ENCODE peak calls at places on chromosomes 5 and 9, in seven cellular contexts. One of them, this sample, is unnamed.

GRCh38 chr5:155728857-155729683 is 597.9 kb upstream of the SGCD start:
- DNase-seq in HCT116: no peak
- DNase-seq in mammary epithelial cell: peak
- DNase-seq in IMR-90: no peak
- DNase-seq in GM23338: peak
- DNase-seq in HepG2: no peak
- DNase-seq in PC-3: no peak
- DNase-seq in this sample: peak

GRCh38 chr5:133319244-133319643 is 267.4 kb downstream of the HSPA4 start:
- DNase-seq in HCT116: no peak
- DNase-seq in mammary epithelial cell: peak
- DNase-seq in IMR-90: no peak
- DNase-seq in GM23338: no peak
- DNase-seq in HepG2: no peak
- DNase-seq in PC-3: no peak
- DNase-seq in this sample: no peak

GRCh38 chr5:32195265-32195664 is 21.1 kb upstream of the GOLPH3 start:
- DNase-seq in HCT116: no peak
- DNase-seq in mammary epithelial cell: no peak
- DNase-seq in IMR-90: no peak
- DNase-seq in GM23338: no peak
- DNase-seq in HepG2: no peak
- DNase-seq in PC-3: no peak
- DNase-seq in this sample: no peak

GRCh38 chr5:142149363-142149762 is 40.8 kb downstream of the NDFIP1 start:
- DNase-seq in HCT116: no peak
- DNase-seq in mammary epithelial cell: no peak
- DNase-seq in IMR-90: no peak
- DNase-seq in GM23338: no peak
- DNase-seq in HepG2: no peak
- DNase-seq in PC-3: no peak
- DNase-seq in this sample: no peak

GRCh38 chr5:9601055-9601739 is 29.0 kb downstream of the TAS2R1 start:
- DNase-seq in HCT116: no peak
- DNase-seq in mammary epithelial cell: no peak
- DNase-seq in IMR-90: no peak
- DNase-seq in GM23338: peak
- DNase-seq in HepG2: no peak
- DNase-seq in PC-3: no peak
- DNase-seq in this sample: no peak

GRCh38 chr5:57412010-57412409 is 70.6 kb downstream of the ACTBL2 start:
- DNase-seq in HCT116: no peak
- DNase-seq in mammary epithelial cell: peak
- DNase-seq in IMR-90: peak
- DNase-seq in GM23338: no peak
- DNase-seq in HepG2: no peak
- DNase-seq in PC-3: peak
- DNase-seq in this sample: peak

GRCh38 chr5:130795037-130795436 is 370.0 kb downstream of the HINT1 start:
- DNase-seq in HCT116: no peak
- DNase-seq in mammary epithelial cell: peak
- DNase-seq in IMR-90: no peak
- DNase-seq in GM23338: no peak
- DNase-seq in HepG2: no peak
- DNase-seq in PC-3: peak
- DNase-seq in this sample: no peak

GRCh38 chr5:390571-391491 is 52.1 kb upstream of the EXOC3 start:
- DNase-seq in HCT116: no peak
- DNase-seq in mammary epithelial cell: no peak
- DNase-seq in IMR-90: no peak
- DNase-seq in GM23338: no peak
- DNase-seq in HepG2: no peak
- DNase-seq in PC-3: peak
- DNase-seq in this sample: no peak

GRCh38 chr5:73039082-73039481 is 81.3 kb upstream of the TMEM171 start:
- DNase-seq in HCT116: no peak
- DNase-seq in mammary epithelial cell: no peak
- DNase-seq in IMR-90: peak
- DNase-seq in GM23338: peak
- DNase-seq in HepG2: no peak
- DNase-seq in PC-3: peak
- DNase-seq in this sample: peak

GRCh38 chr9:137691648-137692357 is 73.0 kb downstream of the EHMT1 start:
- DNase-seq in HCT116: no peak
- DNase-seq in mammary epithelial cell: no peak
- DNase-seq in IMR-90: no peak
- DNase-seq in GM23338: no peak
- DNase-seq in HepG2: no peak
- DNase-seq in PC-3: no peak
- DNase-seq in this sample: no peak

GRCh38 chr9:107480386-107480789 is 9.2 kb downstream of the KLF4 start:
- DNase-seq in HCT116: no peak
- DNase-seq in mammary epithelial cell: peak
- DNase-seq in IMR-90: peak
- DNase-seq in GM23338: no peak
- DNase-seq in HepG2: no peak
- DNase-seq in PC-3: peak
- DNase-seq in this sample: peak

GRCh38 chr5:154194348-154195329 is 4.1 kb downstream of the GALNT10 start:
- DNase-seq in HCT116: no peak
- DNase-seq in mammary epithelial cell: peak
- DNase-seq in IMR-90: peak
- DNase-seq in GM23338: peak
- DNase-seq in HepG2: no peak
- DNase-seq in PC-3: peak
- DNase-seq in this sample: peak

GRCh38 chr5:13783731-13784130 is 160.8 kb downstream of the DNAH5 start:
- DNase-seq in HCT116: no peak
- DNase-seq in mammary epithelial cell: no peak
- DNase-seq in IMR-90: no peak
- DNase-seq in GM23338: peak
- DNase-seq in HepG2: no peak
- DNase-seq in PC-3: no peak
- DNase-seq in this sample: peak

GRCh38 chr5:126106032-126106431 is 317.2 kb upstream of the GRAMD2B start:
- DNase-seq in HCT116: no peak
- DNase-seq in mammary epithelial cell: peak
- DNase-seq in IMR-90: no peak
- DNase-seq in GM23338: no peak
- DNase-seq in HepG2: no peak
- DNase-seq in PC-3: peak
- DNase-seq in this sample: peak

GRCh38 chr9:127813739-127814226 is 11.1 kb downstream of the FPGS start:
- DNase-seq in HCT116: no peak
- DNase-seq in mammary epithelial cell: no peak
- DNase-seq in IMR-90: no peak
- DNase-seq in GM23338: no peak
- DNase-seq in HepG2: peak
- DNase-seq in PC-3: no peak
- DNase-seq in this sample: no peak

GRCh38 chr5:177189965-177190364 is 56.4 kb downstream of the NSD1 start:
- DNase-seq in HCT116: no peak
- DNase-seq in mammary epithelial cell: no peak
- DNase-seq in IMR-90: no peak
- DNase-seq in GM23338: no peak
- DNase-seq in HepG2: no peak
- DNase-seq in PC-3: no peak
- DNase-seq in this sample: no peak

GRCh38 chr9:37943329-37944265 is 39.7 kb upstream of the SLC25A51 start:
- DNase-seq in HCT116: peak
- DNase-seq in mammary epithelial cell: peak
- DNase-seq in IMR-90: peak
- DNase-seq in GM23338: peak
- DNase-seq in HepG2: no peak
- DNase-seq in PC-3: peak
- DNase-seq in this sample: peak

GRCh38 chr9:77085416-77085815 is 66.0 kb downstream of the FOXB2 start:
- DNase-seq in HCT116: no peak
- DNase-seq in mammary epithelial cell: peak
- DNase-seq in IMR-90: no peak
- DNase-seq in GM23338: no peak
- DNase-seq in HepG2: no peak
- DNase-seq in PC-3: peak
- DNase-seq in this sample: peak

GRCh38 chr9:38363589-38363925 is 28.9 kb upstream of the ALDH1B1 start:
- DNase-seq in HCT116: no peak
- DNase-seq in mammary epithelial cell: no peak
- DNase-seq in IMR-90: no peak
- DNase-seq in GM23338: no peak
- DNase-seq in HepG2: no peak
- DNase-seq in PC-3: no peak
- DNase-seq in this sample: no peak

GRCh38 chr5:151740958-151741373 is 17.5 kb downstream of the ATOX1 start:
- DNase-seq in HCT116: no peak
- DNase-seq in mammary epithelial cell: peak
- DNase-seq in IMR-90: peak
- DNase-seq in GM23338: no peak
- DNase-seq in HepG2: no peak
- DNase-seq in PC-3: peak
- DNase-seq in this sample: peak
- H3K4me2 ChIP-seq in HCT116: peak
- H3K4me2 ChIP-seq in mammary epithelial cell: peak
- H3K4me2 ChIP-seq in IMR-90: peak
- H3K4me2 ChIP-seq in GM23338: no peak
- H3K4me2 ChIP-seq in HepG2: no peak
- H3K4me2 ChIP-seq in PC-3: peak
- H3K4me2 ChIP-seq in this sample: peak

GRCh38 chr5:3197699-3198098 is 397.9 kb upstream of the IRX1 start:
- DNase-seq in HCT116: no peak
- DNase-seq in mammary epithelial cell: no peak
- DNase-seq in IMR-90: no peak
- DNase-seq in GM23338: peak
- DNase-seq in HepG2: no peak
- DNase-seq in PC-3: no peak
- DNase-seq in this sample: no peak
- H2AFZ ChIP-seq in HCT116: no peak
- H2AFZ ChIP-seq in mammary epithelial cell: no peak
- H2AFZ ChIP-seq in IMR-90: no peak
- H2AFZ ChIP-seq in GM23338: peak
- H2AFZ ChIP-seq in HepG2: no peak
- H2AFZ ChIP-seq in PC-3: no peak
- H2AFZ ChIP-seq in this sample: no peak

GRCh38 chr5:96870094-96871021 is 5.9 kb upstream of the ERAP2 start:
- DNase-seq in HCT116: no peak
- DNase-seq in mammary epithelial cell: peak
- DNase-seq in IMR-90: no peak
- DNase-seq in GM23338: no peak
- DNase-seq in HepG2: no peak
- DNase-seq in PC-3: peak
- DNase-seq in this sample: no peak
- H3K4me2 ChIP-seq in HCT116: no peak
- H3K4me2 ChIP-seq in mammary epithelial cell: peak
- H3K4me2 ChIP-seq in IMR-90: no peak
- H3K4me2 ChIP-seq in GM23338: no peak
- H3K4me2 ChIP-seq in HepG2: no peak
- H3K4me2 ChIP-seq in PC-3: no peak
- H3K4me2 ChIP-seq in this sample: no peak

DNA sequence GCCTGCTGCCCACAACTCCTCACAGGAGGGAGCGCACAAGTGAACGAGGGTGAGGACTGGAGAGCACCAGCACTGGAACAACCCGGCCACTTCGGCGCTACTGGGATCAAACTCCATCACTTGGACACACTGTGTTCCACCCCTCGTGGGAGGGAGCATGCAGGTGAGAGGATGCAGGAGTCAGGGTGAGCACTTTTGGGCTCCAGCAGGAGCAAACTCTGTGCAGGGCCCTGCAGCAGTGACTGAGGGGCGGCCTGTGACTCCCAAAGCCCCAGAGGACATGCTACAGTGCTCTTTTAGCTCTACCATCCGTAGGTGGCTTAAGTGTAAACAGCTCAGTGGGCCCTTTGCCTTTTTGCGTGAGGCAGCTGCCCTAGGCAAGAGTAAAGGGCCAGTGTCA is 4.4 kb upstream of the MOCS2 start:
- DNase-seq in HCT116: no peak
- DNase-seq in mammary epithelial cell: no peak
- DNase-seq in IMR-90: no peak
- DNase-seq in GM23338: no peak
- DNase-seq in HepG2: no peak
- DNase-seq in PC-3: no peak
- DNase-seq in this sample: no peak
- H2AFZ ChIP-seq in HCT116: no peak
- H2AFZ ChIP-seq in mammary epithelial cell: no peak
- H2AFZ ChIP-seq in IMR-90: no peak
- H2AFZ ChIP-seq in GM23338: peak
- H2AFZ ChIP-seq in HepG2: no peak
- H2AFZ ChIP-seq in PC-3: no peak
- H2AFZ ChIP-seq in this sample: no peak

DNA sequence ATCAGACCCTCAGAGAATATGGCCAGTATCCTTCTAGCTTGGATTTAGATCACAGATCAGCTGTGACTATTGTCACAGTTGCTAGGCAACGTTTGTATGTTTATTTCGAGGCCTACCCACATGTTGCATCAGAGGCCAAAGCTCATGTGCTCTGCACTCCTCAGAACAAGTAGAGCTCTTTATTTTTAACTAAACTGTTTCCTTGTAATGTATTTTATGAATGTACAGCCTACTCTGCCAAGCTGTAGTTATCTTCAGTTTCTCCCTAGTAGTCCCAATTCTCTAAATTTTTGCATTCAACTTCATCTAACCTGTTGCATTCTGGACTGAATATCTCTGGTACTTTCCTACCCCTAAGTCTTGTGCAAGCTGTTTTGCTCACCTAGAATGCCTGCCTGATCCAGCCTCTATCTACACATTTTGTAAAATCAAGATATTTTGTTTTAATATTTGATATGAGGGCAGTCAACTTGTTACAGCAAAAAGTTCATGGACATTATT is 52.8 kb downstream of the CAST start:
- DNase-seq in HCT116: peak
- DNase-seq in mammary epithelial cell: peak
- DNase-seq in IMR-90: peak
- DNase-seq in GM23338: peak
- DNase-seq in HepG2: peak
- DNase-seq in PC-3: peak
- DNase-seq in this sample: peak
- H3K4me2 ChIP-seq in HCT116: no peak
- H3K4me2 ChIP-seq in mammary epithelial cell: no peak
- H3K4me2 ChIP-seq in IMR-90: peak
- H3K4me2 ChIP-seq in GM23338: no peak
- H3K4me2 ChIP-seq in HepG2: peak
- H3K4me2 ChIP-seq in PC-3: no peak
- H3K4me2 ChIP-seq in this sample: peak

GRCh38 chr5:10762178-10762775 is 1.2 kb upstream of the DAP start:
- DNase-seq in HCT116: no peak
- DNase-seq in mammary epithelial cell: no peak
- DNase-seq in IMR-90: no peak
- DNase-seq in GM23338: no peak
- DNase-seq in HepG2: no peak
- DNase-seq in PC-3: peak
- DNase-seq in this sample: no peak
- H2AFZ ChIP-seq in HCT116: no peak
- H2AFZ ChIP-seq in mammary epithelial cell: peak
- H2AFZ ChIP-seq in IMR-90: peak
- H2AFZ ChIP-seq in GM23338: peak
- H2AFZ ChIP-seq in HepG2: no peak
- H2AFZ ChIP-seq in PC-3: no peak
- H2AFZ ChIP-seq in this sample: peak